ENCODE peak calls at places on chromosome 13, in four cellular contexts. O is WTC11, P is HEK293T, A is HepG2. S is an unnamed sample.

GRCh38 chr13:23748591-23748990 is 140.6 kb downstream of the MIPEP start:
- DNase-seq in P (no peak), O (peak), A (no peak), S (no peak)

GRCh38 chr13:76965759-76966421 is 17.6 kb downstream of the ACOD1 start:
- DNase-seq in A (no peak), P (peak), O (no peak), S (no peak)

GRCh38 chr13:42815686-42816085 is 34.3 kb downstream of the FAM216B start:
- DNase-seq in P (no peak), O (no peak), A (no peak), S (no peak)

GRCh38 chr13:51532736-51533197 is 51.5 kb upstream of the WDFY2 start:
- DNase-seq in P (no peak), A (no peak), O (no peak), S (no peak)

GRCh38 chr13:30618186-30618937 is 642 bp downstream of the USPL1 start:
- DNase-seq in A (peak), O (no peak), P (peak), S (no peak)

GRCh38 chr13:43878897-43879322 is 630 bp downstream of the CCDC122 start:
- DNase-seq in O (no peak), A (peak), P (peak), S (no peak)

GRCh38 chr13:36323951-36324566 is 22.1 kb downstream of the SPART start:
- DNase-seq in P (no peak), O (no peak), A (peak), S (no peak)

GRCh38 chr13:77740097-77740496 is 42.6 kb downstream of the SLAIN1 start:
- DNase-seq in A (no peak), O (no peak), P (no peak), S (no peak)

GRCh38 chr13:43058318-43058674 is 34.9 kb downstream of the DNAJC15 start:
- DNase-seq in A (peak), O (peak), P (peak), S (no peak)

GRCh38 chr13:46484561-46484960 is 68.4 kb upstream of the LRCH1 start:
- DNase-seq in P (no peak), O (no peak), A (no peak), S (no peak)

GRCh38 chr13:111490611-111491010 is 170.2 kb downstream of the TEX29 start:
- DNase-seq in A (no peak), O (no peak), P (no peak), S (no peak)

GRCh38 chr13:112255550-112256120 is 120.5 kb upstream of the SPACA7 start:
- DNase-seq in A (no peak), O (no peak), P (no peak), S (no peak)

GRCh38 chr13:107534548-107534947 is 680.8 kb downstream of the LIG4 start:
- DNase-seq in O (no peak), A (no peak), P (no peak), S (no peak)

GRCh38 chr13:73334459-73334858 is 275.7 kb downstream of the KLF5 start:
- DNase-seq in O (no peak), P (no peak), A (no peak), S (no peak)

GRCh38 chr13:45327253-45327954 is 13.6 kb downstream of the TPT1 start:
- DNase-seq in A (no peak), P (no peak), O (no peak), S (no peak)

GRCh38 chr13:34360702-34361101 is 542.8 kb downstream of the RFC3 start:
- DNase-seq in A (no peak), O (no peak), P (no peak), S (no peak)

GRCh38 chr13:23753523-23753922 is 135.7 kb downstream of the MIPEP start:
- DNase-seq in A (peak), O (no peak), P (no peak), S (no peak)

GRCh38 chr13:45278096-45278645 is 62.8 kb downstream of the TPT1 start:
- DNase-seq in A (no peak), P (no peak), O (no peak), S (no peak)

GRCh38 chr13:97976551-97977375 is 23.3 kb downstream of the IPO5 start:
- DNase-seq in P (peak), O (peak), A (no peak), S (peak)

GRCh38 chr13:83449666-83450395 is 432.4 kb downstream of the SLITRK1 start:
- DNase-seq in O (no peak), A (no peak), P (no peak), S (no peak)
- TF ChIP-seq ELF4 in O (no peak), A (no peak), P (no peak), S (no peak)

DNA sequence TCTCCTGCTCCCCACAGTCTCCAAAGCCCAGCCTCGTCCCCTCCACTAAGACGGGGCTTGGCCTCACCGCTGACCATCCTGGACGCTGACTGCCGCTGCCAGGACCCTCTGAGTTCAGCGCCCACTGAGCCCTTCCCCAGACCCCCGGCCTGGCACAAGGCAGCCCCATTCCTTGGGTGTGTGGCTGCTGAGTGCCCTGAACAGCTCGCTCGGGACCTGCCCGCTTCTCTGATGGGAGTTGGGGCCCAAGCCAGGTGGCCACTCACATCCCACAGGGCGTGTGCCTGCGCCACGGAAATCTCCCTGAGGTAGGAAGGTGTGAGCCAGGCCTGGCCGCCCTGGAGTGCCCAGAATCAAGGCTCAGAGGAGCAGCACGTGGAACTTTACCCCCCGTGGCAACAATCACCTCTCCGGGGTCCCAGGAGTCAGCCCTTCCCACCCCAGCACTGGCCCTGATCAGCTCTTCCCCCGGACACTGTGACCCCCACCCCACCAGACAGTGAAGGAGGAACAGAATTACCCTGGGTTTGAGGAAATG is 20.8 kb downstream of the C13orf46 start:
- DNase-seq in O (no peak), A (no peak), P (no peak), S (no peak)
- TF ChIP-seq ELF4 in O (no peak), A (no peak), P (no peak), S (no peak)

GRCh38 chr13:60754211-60754610 is 357.2 kb downstream of the TDRD3 start:
- DNase-seq in O (no peak), P (no peak), A (no peak), S (no peak)

GRCh38 chr13:60756306-60756705 is 359.3 kb downstream of the TDRD3 start:
- DNase-seq in A (no peak), P (no peak), O (no peak), S (no peak)

GRCh38 chr13:60754691-60755090 is 357.7 kb downstream of the TDRD3 start:
- DNase-seq in P (no peak), A (no peak), O (no peak), S (no peak)

GRCh38 chr13:60757481-60757880 is 360.5 kb downstream of the TDRD3 start:
- DNase-seq in P (no peak), A (no peak), O (no peak), S (no peak)

GRCh38 chr13:60755380-60756163 is 358.6 kb downstream of the TDRD3 start:
- DNase-seq in A (no peak), O (peak), P (no peak), S (no peak)
- TF ChIP-seq ELF4 in A (no peak), O (no peak), P (no peak), S (no peak)

GRCh38 chr13:95784161-95784880 is 107.4 kb downstream of the DNAJC3 start:
- DNase-seq in P (no peak), O (no peak), A (peak), S (no peak)

GRCh38 chr13:95787356-95788099 is 110.6 kb downstream of the DNAJC3 start:
- DNase-seq in O (no peak), A (no peak), P (no peak), S (no peak)

GRCh38 chr13:95784891-95785290 is 108.0 kb downstream of the DNAJC3 start:
- DNase-seq in O (no peak), P (no peak), A (no peak), S (no peak)

GRCh38 chr13:95781016-95781415 is 104.1 kb downstream of the DNAJC3 start:
- DNase-seq in P (no peak), A (no peak), O (no peak), S (no peak)

GRCh38 chr13:95783747-95784146 is 106.8 kb downstream of the DNAJC3 start:
- DNase-seq in A (no peak), P (no peak), O (peak), S (no peak)
- TF ChIP-seq ELF4 in A (no peak), P (no peak), O (no peak), S (no peak)

GRCh38 chr13:48434203-48434602 is 21.3 kb upstream of the LPAR6 start:
- DNase-seq in A (no peak), O (no peak), P (no peak), S (no peak)

GRCh38 chr13:48437381-48437780 is 24.5 kb upstream of the LPAR6 start:
- DNase-seq in O (no peak), P (no peak), A (no peak), S (no peak)

GRCh38 chr13:48431987-48432615 is 19.2 kb upstream of the LPAR6 start:
- DNase-seq in A (peak), O (no peak), P (no peak), S (no peak)

GRCh38 chr13:48431431-48431830 is 18.5 kb upstream of the LPAR6 start:
- DNase-seq in A (peak), O (no peak), P (no peak), S (no peak)

DNA sequence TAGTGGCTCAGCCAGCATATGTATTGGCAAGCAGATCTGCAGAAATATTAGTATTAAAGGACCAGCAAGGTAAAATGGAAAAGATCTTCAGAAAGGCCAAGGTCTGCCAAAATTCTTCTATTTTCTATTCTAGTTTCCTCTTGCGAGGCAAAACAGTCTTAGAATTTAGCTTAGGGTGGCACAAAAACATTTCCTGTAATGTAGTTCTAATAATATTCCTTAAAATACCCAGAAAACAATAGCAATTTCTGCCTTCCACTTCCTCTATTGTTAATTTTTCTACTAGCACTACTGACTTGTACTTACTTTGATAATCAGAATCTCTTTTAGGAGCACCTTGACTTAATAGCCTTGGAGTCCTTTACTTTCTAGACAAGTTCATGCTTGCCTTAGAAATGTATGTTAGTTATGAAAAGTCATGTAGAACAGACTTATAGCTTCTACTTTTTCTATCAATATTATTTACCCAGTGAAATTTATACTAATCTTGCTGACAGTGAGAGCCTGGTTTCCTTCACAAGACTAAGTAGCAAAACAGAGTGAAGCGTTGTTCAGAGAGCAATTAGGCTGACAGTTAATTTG is 23.8 kb upstream of the LPAR6 start:
- DNase-seq in O (no peak), P (no peak), A (no peak), S (no peak)
- TF ChIP-seq ELF4 in O (no peak), P (no peak), A (no peak), S (no peak)

S was measured in K562.